ENCODE peak calls at places on chromosome 18, in four cellular contexts. P is SK-N-SH, T is HCT116, B is GM23248. M is an unnamed sample.

GRCh38 chr18:35267161-35267651 is 22.8 kb downstream of the ZSCAN30 start:
- DNase-seq in P (peak), T (no peak), B (peak), M (no peak)

GRCh38 chr18:23828426-23828825 is 139.2 kb downstream of the LAMA3 start:
- DNase-seq in P (no peak), T (peak), B (peak), M (peak)

GRCh38 chr18:596288-596881 is 403 bp upstream of the CLUL1 start:
- DNase-seq in P (peak), T (peak), B (peak), M (peak)

GRCh38 chr18:616380-616995 is 19.7 kb downstream of the CLUL1 start:
- DNase-seq in P (peak), T (peak), B (peak), M (peak)

GRCh38 chr18:77173274-77174030 is 40.9 kb upstream of the MBP start:
- DNase-seq in P (no peak), T (no peak), B (no peak), M (no peak)

GRCh38 chr18:32424696-32425095 is 46.0 kb downstream of the GAREM1 start:
- DNase-seq in P (no peak), T (no peak), B (no peak), M (no peak)

GRCh38 chr18:77127769-77128671 is 4.6 kb downstream of the MBP start:
- DNase-seq in P (no peak), T (no peak), B (peak), M (peak)

GRCh38 chr18:49899647-49900330 is 86.5 kb upstream of the ACAA2 start:
- DNase-seq in P (peak), T (no peak), B (no peak), M (no peak)

GRCh38 chr18:36843199-36843598 is 14.3 kb downstream of the KIAA1328 start:
- DNase-seq in P (no peak), T (no peak), B (no peak), M (no peak)

GRCh38 chr18:78799382-78800089 is 180.1 kb upstream of the SALL3 start:
- DNase-seq in P (no peak), T (no peak), B (no peak), M (no peak)

GRCh38 chr18:52427521-52428175 is 87.7 kb downstream of the DCC start:
- DNase-seq in P (no peak), T (no peak), B (no peak), M (no peak)

GRCh38 chr18:79318142-79318673 is 77.5 kb upstream of the NFATC1 start:
- DNase-seq in P (no peak), T (no peak), B (no peak), M (no peak)

GRCh38 chr18:48797841-48798255 is 152.9 kb downstream of the SMAD7 start:
- DNase-seq in P (peak), T (no peak), B (no peak), M (no peak)

GRCh38 chr18:78783564-78783960 is 196.1 kb upstream of the SALL3 start:
- DNase-seq in P (no peak), T (no peak), B (no peak), M (no peak)

GRCh38 chr18:79490593-79491551 is 95.1 kb downstream of the NFATC1 start:
- DNase-seq in P (no peak), T (no peak), B (no peak), M (no peak)

GRCh38 chr18:79068299-79068945 is 772 bp upstream of the ATP9B start:
- DNase-seq in P (no peak), T (no peak), B (peak), M (no peak)

GRCh38 chr18:51195602-51196115 is 1.8 kb downstream of the MEX3C start:
- DNase-seq in P (peak), T (peak), B (peak), M (no peak)

GRCh38 chr18:27948981-27949380 is 227.9 kb downstream of the CDH2 start:
- DNase-seq in P (no peak), T (no peak), B (no peak), M (no peak)

GRCh38 chr18:55384551-55385275 is 203.3 kb downstream of the TCF4 start:
- DNase-seq in P (peak), T (no peak), B (peak), M (peak)

GRCh38 chr18:76922107-76922506 is 99.8 kb downstream of the ZNF236 start:
- DNase-seq in P (peak), T (peak), B (peak), M (peak)

GRCh38 chr18:34222396-34223163 is 2.1 kb downstream of the NOL4 start:
- DNase-seq in P (peak), T (no peak), B (peak), M (no peak)

GRCh38 chr18:54712758-54713157 is 115.5 kb upstream of the RAB27B start:
- DNase-seq in P (no peak), T (no peak), B (no peak), M (no peak)

GRCh38 chr18:5196253-5197031 is 615 bp downstream of the AKAIN1 start:
- DNase-seq in P (peak), T (no peak), B (no peak), M (no peak)

GRCh38 chr18:28952339-28952738 is 775.4 kb upstream of the CDH2 start:
- DNase-seq in P (no peak), T (no peak), B (no peak), M (no peak)

GRCh38 chr18:39635966-39636365 is 2070.4 kb upstream of the CELF4 start:
- DNase-seq in P (no peak), T (no peak), B (peak), M (no peak)

GRCh38 chr18:80104364-80104779 is 4.7 kb upstream of the ADNP2 start:
- DNase-seq in P (no peak), T (no peak), B (no peak), M (no peak)

GRCh38 chr18:43539862-43540261 is 262.6 kb upstream of the SYT4 start:
- DNase-seq in P (no peak), T (no peak), B (peak), M (no peak)

GRCh38 chr18:48845174-48845573 is 105.6 kb downstream of the SMAD7 start:
- DNase-seq in P (no peak), T (no peak), B (no peak), M (no peak)

GRCh38 chr18:70333757-70334156 is 44.9 kb downstream of the SOCS6 start:
- DNase-seq in P (no peak), T (peak), B (peak), M (no peak)

GRCh38 chr18:63451774-63452173 is 25.0 kb upstream of the SERPINB5 start:
- DNase-seq in P (no peak), T (no peak), B (peak), M (no peak)
- TF ChIP-seq EZH2phosphoT487 in P (no peak), T (no peak), B (no peak), M (no peak)

GRCh38 chr18:74522635-74523548 is 11.4 kb upstream of the CNDP1 start:
- DNase-seq in P (no peak), T (no peak), B (no peak), M (no peak)

GRCh38 chr18:74525741-74526140 is 8.6 kb upstream of the CNDP1 start:
- DNase-seq in P (no peak), T (no peak), B (no peak), M (no peak)

GRCh38 chr18:74526478-74526877 is 7.8 kb upstream of the CNDP1 start:
- DNase-seq in P (no peak), T (no peak), B (no peak), M (no peak)

GRCh38 chr18:74521068-74521725 is 13.1 kb upstream of the CNDP1 start:
- DNase-seq in P (no peak), T (no peak), B (no peak), M (no peak)

GRCh38 chr18:74524097-74524496 is 10.2 kb upstream of the CNDP1 start:
- DNase-seq in P (no peak), T (no peak), B (no peak), M (no peak)
- H3K27ac ChIP-seq in P (no peak), T (no peak), B (no peak), M (no peak)

DNA sequence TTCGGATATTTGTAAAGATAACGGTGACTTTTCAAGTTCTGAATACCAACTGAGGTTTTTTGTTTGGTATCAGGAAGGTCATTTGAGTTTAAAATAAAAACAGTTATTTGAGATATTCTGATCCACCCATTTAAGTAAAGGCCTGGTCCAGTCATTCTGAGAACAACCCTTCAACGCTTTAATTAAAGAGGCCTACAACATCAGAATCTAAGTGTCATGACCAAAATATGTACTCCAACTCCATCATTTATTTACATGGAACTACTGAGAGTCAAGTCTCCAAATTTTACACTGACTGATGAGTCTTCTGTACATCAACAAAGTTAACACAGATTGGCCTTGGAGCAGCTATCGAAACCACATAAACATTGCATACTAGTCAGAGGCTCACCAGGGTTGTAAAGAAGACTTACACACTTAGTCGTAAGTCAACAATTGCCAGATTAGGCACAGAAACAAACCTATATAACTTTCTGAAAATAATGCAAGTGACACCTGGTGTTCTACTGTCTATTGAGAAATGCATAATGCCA is 37.1 kb downstream of the PIEZO2 start:
- DNase-seq in P (no peak), T (no peak), B (no peak), M (no peak)
- TF ChIP-seq EZH2phosphoT487 in P (no peak), T (no peak), B (no peak), M (no peak)

GRCh38 chr18:59470627-59471121 is 111.6 kb upstream of the LMAN1 start:
- DNase-seq in P (no peak), T (no peak), B (no peak), M (no peak)
- H3K27ac ChIP-seq in P (no peak), T (no peak), B (no peak), M (no peak)

DNA sequence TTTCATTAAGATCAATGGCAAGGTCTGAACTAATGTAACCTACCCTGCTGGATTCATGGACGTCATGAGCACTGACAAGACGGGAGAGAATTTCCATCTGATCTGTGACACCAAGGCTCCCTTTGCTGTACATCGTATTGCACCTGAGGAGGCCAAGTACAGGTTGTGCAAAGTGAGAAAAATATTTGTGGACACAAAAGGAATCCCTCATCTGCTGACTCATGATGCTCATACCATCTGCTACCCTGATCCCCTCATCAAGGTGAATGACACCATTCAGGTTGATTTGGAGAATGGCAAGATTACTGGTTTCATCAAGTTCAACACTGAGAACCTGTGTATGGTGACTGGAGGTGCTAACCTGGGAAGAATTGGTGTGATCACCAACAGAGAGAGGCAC is 82.3 kb upstream of the NDUFV2 start:
- DNase-seq in P (no peak), T (no peak), B (no peak), M (no peak)
- TF ChIP-seq EZH2phosphoT487 in P (no peak), T (no peak), B (no peak), M (no peak)

DNA sequence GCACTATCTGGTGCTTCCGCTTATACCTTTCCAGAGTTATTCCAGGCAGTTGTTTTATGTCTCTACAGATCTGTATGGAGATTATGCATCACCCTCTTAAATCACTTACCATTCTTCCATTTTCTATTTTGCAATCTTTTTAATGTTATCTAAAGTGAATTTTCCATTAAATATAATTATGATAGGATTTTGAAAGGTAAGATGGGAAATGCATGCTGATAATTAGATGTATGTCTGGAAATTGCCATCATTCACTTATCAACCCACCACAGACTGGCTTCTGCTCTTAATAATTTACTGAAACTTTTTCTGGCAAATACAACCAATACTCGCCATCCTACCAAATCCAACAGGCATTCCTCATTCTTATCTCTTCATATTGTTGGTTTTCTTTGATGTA is 227.4 kb upstream of the MC4R start:
- DNase-seq in P (no peak), T (no peak), B (no peak), M (no peak)
- H3K27ac ChIP-seq in P (no peak), T (no peak), B (no peak), M (no peak)

GRCh38 chr18:44589709-44590108 is 91.0 kb upstream of the SETBP1 start:
- DNase-seq in P (no peak), T (no peak), B (peak), M (no peak)

GRCh38 chr18:44594779-44595467 is 85.8 kb upstream of the SETBP1 start:
- DNase-seq in P (no peak), T (no peak), B (peak), M (no peak)

GRCh38 chr18:44588466-44588865 is 92.2 kb upstream of the SETBP1 start:
- DNase-seq in P (no peak), T (no peak), B (no peak), M (no peak)

GRCh38 chr18:44590976-44591375 is 89.7 kb upstream of the SETBP1 start:
- DNase-seq in P (no peak), T (no peak), B (peak), M (no peak)

GRCh38 chr18:44592639-44593038 is 88.0 kb upstream of the SETBP1 start:
- DNase-seq in P (no peak), T (no peak), B (peak), M (no peak)
- TF ChIP-seq EZH2phosphoT487 in P (no peak), T (no peak), B (no peak), M (no peak)

DNA sequence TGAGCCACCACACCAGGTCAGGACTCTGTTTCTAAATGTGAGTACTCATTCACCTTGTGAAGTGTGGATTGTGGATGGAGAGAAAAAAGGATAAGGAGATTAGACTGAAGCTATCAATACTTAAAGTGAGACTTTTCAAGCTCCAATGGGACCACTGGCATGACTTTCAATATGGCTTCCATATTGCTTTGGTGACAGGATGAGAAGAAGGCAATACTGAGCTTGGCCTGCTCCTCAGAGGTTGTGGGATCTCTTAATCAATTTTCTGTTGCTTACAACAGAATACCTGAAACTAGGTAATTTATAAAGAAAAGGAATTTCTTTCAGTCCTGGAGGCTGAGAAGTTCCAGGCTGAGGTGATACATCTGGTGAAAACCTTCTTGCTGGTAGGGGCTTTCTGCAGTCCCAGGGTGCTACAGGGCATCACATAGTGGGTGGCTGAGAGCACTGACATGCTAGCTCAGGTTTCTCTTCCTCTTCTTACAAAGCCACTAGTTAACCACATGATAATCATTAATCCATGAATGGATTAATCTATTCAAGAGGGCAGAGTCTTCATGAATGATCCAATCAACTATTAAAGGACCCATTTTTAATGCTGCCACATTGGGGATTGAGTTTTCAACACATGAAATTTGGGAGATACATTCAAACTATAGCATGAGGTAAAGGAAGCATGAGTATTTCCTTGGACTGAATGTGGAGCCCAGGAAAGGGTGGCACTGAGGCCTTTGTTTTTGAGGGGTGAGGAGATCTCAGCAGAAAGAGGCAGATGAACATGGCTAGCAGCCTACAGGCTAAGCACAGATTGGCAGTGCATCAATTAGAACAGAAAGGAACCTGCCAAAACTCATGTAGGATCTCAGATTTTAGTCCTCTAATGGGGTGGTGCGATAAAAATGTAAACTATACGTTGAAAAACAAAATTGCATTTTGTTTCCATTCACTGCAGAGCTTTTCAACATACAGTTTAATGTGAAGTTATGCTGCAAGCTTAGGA is 274.5 kb downstream of the PIK3C3 start:
- DNase-seq in P (no peak), T (no peak), B (no peak), M (no peak)
- H3K27ac ChIP-seq in P (no peak), T (no peak), B (no peak), M (no peak)

GRCh38 chr18:13629841-13630747 is 96.3 kb downstream of the FAM210A start:
- DNase-seq in P (peak), T (peak), B (peak), M (peak)
- TF ChIP-seq EZH2phosphoT487 in P (no peak), T (no peak), B (no peak), M (no peak)

M was measured in OCI-LY7.